ENCODE peak calls at places on chromosomes 6 and 20, in five cellular contexts. T is lung; V is ovary; W is effector memory CD4-positive, alpha-beta T cell; E is breast epithelium. D is an unnamed sample.
A peak's percentile ranks its signal among the peaks of the same experiment; 100 is the strongest.

GRCh38 chr20:20702330-20703245 is 9.9 kb downstream of the RALGAPA2 start:
- DNase-seq in T (no peak), V (no peak), W (no peak), E (no peak), D (no peak)

GRCh38 chr20:45798935-45799642 is 7.3 kb downstream of the DNTTIP1 start:
- DNase-seq in T (peak; percentile 65), V (peak; percentile 67), W (peak; percentile 40), E (no peak), D (peak; percentile 74)

GRCh38 chr20:2261105-2261504 is 34.7 kb upstream of the TGM3 start:
- DNase-seq in T (no peak), V (no peak), W (no peak), E (no peak), D (no peak)

GRCh38 chr6:25511386-25511785 is 140.6 kb upstream of the SCGN start:
- DNase-seq in T (no peak), V (no peak), W (no peak), E (no peak), D (no peak)

GRCh38 chr20:51412333-51412761 is 130.2 kb downstream of the NFATC2 start:
- DNase-seq in T (no peak), V (peak; percentile 40), W (no peak), E (peak; percentile 42), D (no peak)

GRCh38 chr20:48574383-48574782 is 253.4 kb downstream of the PREX1 start:
- DNase-seq in T (no peak), V (no peak), W (no peak), E (no peak), D (peak; percentile 84)

GRCh38 chr6:129335792-129336191 is 374.2 kb downstream of the ARHGAP18 start:
- DNase-seq in T (no peak), V (no peak), W (no peak), E (no peak), D (no peak)

GRCh38 chr6:6105472-6106036 is 98.8 kb upstream of the NRN1 start:
- DNase-seq in T (no peak), V (no peak), W (no peak), E (no peak), D (no peak)

GRCh38 chr20:1364106-1364505 is 28.7 kb downstream of the FKBP1A start:
- DNase-seq in T (no peak), V (no peak), W (no peak), E (no peak), D (no peak)

GRCh38 chr6:35496851-35497570 is at the start of gene TEAD3:
- DNase-seq in T (peak; percentile 64), V (peak; percentile 83), W (peak; percentile 49), E (peak; percentile 66), D (peak; percentile 61)

GRCh38 chr6:108758884-108759283 is 89.3 kb upstream of the ARMC2 start:
- DNase-seq in T (no peak), V (peak; percentile 5), W (no peak), E (no peak), D (no peak)

GRCh38 chr6:20313086-20313485 is 88.6 kb upstream of the E2F3 start:
- DNase-seq in T (no peak), V (no peak), W (no peak), E (no peak), D (no peak)

GRCh38 chr6:129500958-129501381 is 209.0 kb downstream of the ARHGAP18 start:
- DNase-seq in T (no peak), V (no peak), W (no peak), E (no peak), D (no peak)

GRCh38 chr20:14664101-14664500 is 326.7 kb upstream of the FLRT3 start:
- DNase-seq in T (no peak), V (no peak), W (no peak), E (no peak), D (no peak)

GRCh38 chr6:25223421-25224052 is 55.6 kb upstream of the CARMIL1 start:
- DNase-seq in T (peak; percentile 54), V (peak; percentile 79), W (peak; percentile 44), E (no peak), D (peak; percentile 72)

GRCh38 chr6:52598123-52598823 is 21.4 kb upstream of the TRAM2 start:
- DNase-seq in T (peak; percentile 48), V (peak; percentile 74), W (no peak), E (peak; percentile 27), D (peak; percentile 92)

GRCh38 chr20:34528921-34529297 is 12.7 kb downstream of the DYNLRB1 start:
- DNase-seq in T (peak; percentile 64), V (peak; percentile 13), W (no peak), E (peak; percentile 70), D (no peak)

GRCh38 chr6:43798688-43799444 is 28.9 kb downstream of the VEGFA start:
- DNase-seq in T (peak; percentile 90), V (no peak), W (no peak), E (peak; percentile 92), D (peak; percentile 76)

DNA sequence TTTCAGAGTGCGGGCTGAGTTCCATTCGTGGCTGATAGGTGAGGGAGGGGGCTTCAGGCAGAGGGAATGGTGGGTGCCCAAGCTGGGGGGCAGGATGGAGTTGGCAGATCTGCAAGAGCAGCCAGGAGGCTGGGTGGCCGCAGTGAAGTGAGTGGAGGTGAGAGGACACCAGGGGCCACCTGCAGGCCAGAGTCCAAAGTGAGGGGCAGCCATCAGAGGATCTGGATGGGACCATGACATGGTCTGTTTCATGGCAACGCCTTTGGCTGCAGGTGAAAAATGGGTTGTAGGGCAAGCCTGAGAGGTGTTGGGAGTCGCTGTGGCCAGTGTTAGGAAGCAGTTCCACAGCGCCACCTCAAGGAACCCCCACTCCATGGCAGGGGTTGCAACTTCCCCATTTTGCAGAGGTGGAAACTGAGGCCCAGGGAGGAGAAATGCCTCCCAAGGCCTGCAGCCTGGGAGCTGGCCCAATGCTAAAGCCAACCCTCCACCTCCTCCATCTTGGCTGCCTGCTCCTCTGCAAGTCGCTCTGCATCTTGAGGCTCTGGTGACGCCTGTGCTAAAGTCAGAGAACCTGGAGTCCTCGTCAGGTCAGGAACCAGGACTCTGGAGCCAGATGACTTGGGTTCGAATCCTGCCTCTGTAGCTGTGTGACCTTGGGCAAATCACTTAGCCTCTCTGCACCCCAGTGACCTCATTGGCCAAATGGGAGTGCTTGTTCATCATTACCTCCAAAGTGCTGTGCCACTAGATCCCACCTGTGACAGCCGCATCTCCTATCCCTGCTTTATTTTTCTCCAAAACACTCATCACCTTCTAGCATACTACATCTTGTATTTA is 153.8 kb downstream of the CEBPB start:
- DNase-seq in T (no peak), V (no peak), W (no peak), E (no peak), D (no peak)
- H3K4me1 ChIP-seq in T (no peaks in the 10 kb centered on the region), V (peaks cover 8% of the 10 kb centered on the region), W (peaks cover 2% of the 10 kb centered on the region), E (peaks cover 8% of the 10 kb centered on the region), D (peaks cover 9% of the 10 kb centered on the region)

DNA sequence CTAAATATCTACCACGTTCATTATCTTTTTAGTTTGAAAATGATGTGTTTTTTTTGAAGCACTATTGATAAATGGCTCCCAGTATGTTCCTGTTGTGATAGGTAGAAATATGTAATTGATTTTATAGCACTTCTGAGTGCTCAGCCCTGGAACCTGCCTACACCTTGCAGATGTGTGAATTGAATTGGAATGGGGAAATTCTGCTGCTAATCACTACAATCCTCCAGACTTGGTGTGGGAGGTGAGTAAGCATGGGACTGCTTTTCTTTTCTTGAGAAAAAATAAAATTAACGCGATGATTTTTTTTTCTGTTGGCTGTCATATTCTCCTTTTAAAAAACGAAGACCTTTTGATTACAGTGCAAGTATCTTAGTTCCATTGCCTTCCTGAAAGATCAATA is 37.1 kb upstream of the MLIP start:
- DNase-seq in T (no peak), V (no peak), W (no peak), E (no peak), D (no peak)
- H3K4me1 ChIP-seq in T (peaks cover 13% of the 10 kb centered on the region), V (peaks cover 4% of the 10 kb centered on the region), W (no peaks in the 10 kb centered on the region), E (no peaks in the 10 kb centered on the region), D (no peaks in the 10 kb centered on the region)

DNA sequence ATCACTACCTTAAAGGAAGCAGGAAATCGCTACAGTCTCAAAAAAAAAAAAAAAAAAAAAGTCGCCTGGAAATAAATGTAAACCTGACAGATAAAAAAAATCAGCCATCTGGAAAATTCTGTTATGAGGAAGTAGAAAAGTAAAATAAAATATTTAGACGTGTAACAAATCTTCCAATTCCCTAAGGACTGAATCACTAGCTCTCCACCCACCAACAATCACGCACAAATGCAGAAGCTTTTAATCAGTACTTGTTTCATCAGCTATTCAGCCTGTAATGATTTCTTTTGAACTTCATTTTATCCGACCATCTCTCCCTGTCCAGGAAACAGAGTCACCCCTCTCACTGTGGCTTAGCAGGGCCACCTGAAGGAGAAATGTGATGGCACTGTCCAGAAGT is 59.0 kb downstream of the SLC23A2 start:
- DNase-seq in T (no peak), V (no peak), W (no peak), E (no peak), D (no peak)
- H3K4me1 ChIP-seq in T (peaks cover 3% of the 10 kb centered on the region), V (peaks cover 8% of the 10 kb centered on the region), W (no peaks in the 10 kb centered on the region), E (no peaks in the 10 kb centered on the region), D (no peaks in the 10 kb centered on the region)

DNA sequence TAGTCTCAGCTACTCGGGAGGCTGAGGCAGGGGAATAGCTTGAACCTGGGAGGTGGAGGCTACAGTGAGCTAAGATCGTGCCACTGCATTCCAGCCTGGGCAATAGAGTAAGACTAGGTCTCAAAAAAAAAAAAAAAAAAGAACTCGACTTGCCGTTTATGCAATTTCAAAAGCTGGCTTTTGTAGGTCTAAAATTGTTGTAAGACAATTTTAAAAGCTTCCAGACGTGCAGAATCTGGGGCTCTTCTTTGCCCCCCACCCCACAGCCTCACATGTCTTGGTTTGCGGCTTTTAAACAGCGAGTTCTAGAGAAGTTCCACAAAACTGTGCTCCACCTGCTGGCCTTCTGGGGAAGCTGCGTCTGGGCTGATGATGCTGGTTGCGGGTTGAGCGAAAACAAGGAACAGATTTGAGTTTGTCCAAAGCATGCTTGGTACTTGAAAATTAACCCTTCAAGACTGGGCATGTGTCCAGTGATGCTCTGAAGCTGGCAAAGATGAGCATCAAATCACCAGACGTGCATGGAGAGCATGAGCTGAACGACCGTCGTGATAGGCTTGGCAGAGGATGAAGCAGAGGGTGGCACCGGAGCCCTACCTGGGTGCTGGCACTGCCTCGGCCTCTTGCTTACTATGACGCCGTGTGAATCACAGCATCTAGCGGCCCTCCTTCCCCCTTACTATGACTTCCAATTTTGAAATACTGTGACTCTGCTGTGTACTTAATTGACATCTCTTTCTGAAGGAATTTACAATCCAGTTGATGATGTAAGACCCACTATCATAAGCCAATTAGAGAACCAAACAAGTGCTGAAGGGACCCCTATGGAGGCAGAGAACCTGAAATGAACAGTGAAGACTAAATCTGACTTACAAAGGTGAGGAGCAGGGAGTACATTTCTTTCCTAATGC is 171.4 kb downstream of the GMPR start:
- DNase-seq in T (peak; percentile 45), V (peak; percentile 50), W (peak; percentile 27), E (peak; percentile 27), D (peak; percentile 63)
- H3K4me1 ChIP-seq in T (peaks cover 15% of the 10 kb centered on the region), V (peaks cover 7% of the 10 kb centered on the region), W (peaks cover 12% of the 10 kb centered on the region), E (no peaks in the 10 kb centered on the region), D (peaks cover 4% of the 10 kb centered on the region)

D was measured in BE2C.